ENCODE peak calls at places on chromosomes 5 and 9, in eight cellular contexts. X is Peyer's patch, M is brain microvascular endothelial cell, D is HepG2, H is body of pancreas, Y is IMR-90, S is fibroblast of villous mesenchyme, L is stomach. C is an unnamed sample.

GRCh38 chr9:33415152-33416038 is 13.0 kb upstream of the AQP7 start:
- DNase-seq in Y (peak; percentile 22), S (peak; percentile 48), L (peak; percentile 93), H (peak; percentile 90), M (peak; percentile 35), D (peak; percentile 99), X (peak; percentile 92), C (peak; percentile 99)

GRCh38 chr9:4674783-4675182 is 4.6 kb upstream of the CDC37L1 start:
- DNase-seq in X (no peak), M (no peak), L (no peak), D (peak; percentile 34), H (no peak), Y (peak; percentile 95), S (peak; percentile 93), C (no peak)

GRCh38 chr9:92151691-92152393 is 36.6 kb upstream of the SPTLC1 start:
- DNase-seq in X (no peak), D (no peak), Y (peak; percentile 84), L (no peak), H (peak; percentile 56), S (peak; percentile 62), M (peak; percentile 87), C (peak; percentile 95)

GRCh38 chr5:151663617-151664322 is 22.9 kb downstream of the SPARC start:
- DNase-seq in H (peak; percentile 12), M (no peak), D (no peak), X (no peak), Y (no peak), L (no peak), S (peak; percentile 44), C (peak; percentile 36)

GRCh38 chr5:111853748-111854147 is 96.8 kb upstream of the NREP start:
- DNase-seq in L (no peak), M (no peak), H (no peak), X (no peak), D (no peak), S (peak; percentile 52), Y (peak; percentile 62), C (no peak)

GRCh38 chr9:133584559-133585476 is 24.4 kb downstream of the FAM163B start:
- DNase-seq in D (no peak), S (no peak), Y (no peak), X (no peak), L (no peak), M (no peak), H (no peak), C (no peak)

GRCh38 chr5:179819296-179820126 is 1.2 kb upstream of the SQSTM1 start:
- DNase-seq in M (peak; percentile 48), H (peak; percentile 83), L (peak; percentile 77), X (peak; percentile 82), Y (peak; percentile 77), D (peak; percentile 82), S (peak; percentile 83), C (no peak)

GRCh38 chr5:9971301-9971700 is 278.4 kb downstream of the ATPSCKMT start:
- DNase-seq in S (no peak), M (no peak), D (no peak), X (no peak), Y (no peak), L (no peak), H (no peak), C (no peak)

GRCh38 chr5:66882592-66883227 is 286.5 kb downstream of the MAST4 start:
- DNase-seq in D (no peak), H (no peak), M (peak; percentile 63), S (no peak), X (no peak), L (no peak), Y (peak; percentile 72), C (no peak)

GRCh38 chr9:20119566-20119965 is 330.7 kb upstream of the SLC24A2 start:
- DNase-seq in Y (no peak), L (no peak), X (no peak), M (no peak), S (no peak), D (no peak), H (no peak), C (peak; percentile 17)

GRCh38 chr9:132182609-132183073 is 20.8 kb downstream of the NTNG2 start:
- DNase-seq in S (no peak), X (peak; percentile 22), L (no peak), M (no peak), Y (no peak), H (no peak), D (no peak), C (no peak)

GRCh38 chr9:9631302-9631701 is 981.5 kb downstream of the PTPRD start:
- DNase-seq in L (no peak), Y (no peak), S (no peak), X (no peak), H (no peak), M (no peak), D (no peak), C (no peak)

GRCh38 chr5:12392246-12392645 is 488.0 kb upstream of the CTNND2 start:
- DNase-seq in S (no peak), X (no peak), D (no peak), Y (no peak), H (no peak), L (no peak), M (no peak), C (no peak)

GRCh38 chr5:134503088-134503936 is 22.2 kb upstream of the JADE2 start:
- DNase-seq in L (peak; percentile 56), M (peak; percentile 98), S (peak; percentile 96), D (peak; percentile 93), X (peak; percentile 58), H (peak; percentile 53), Y (peak; percentile 99), C (no peak)

GRCh38 chr9:127755558-127756060 is 20.5 kb upstream of the TOR2A start:
- DNase-seq in M (no peak), H (no peak), L (no peak), S (no peak), D (no peak), Y (no peak), X (no peak), C (no peak)

GRCh38 chr5:76303917-76304316 is 99.2 kb upstream of the IQGAP2 start:
- DNase-seq in S (no peak), X (peak; percentile 78), H (peak; percentile 25), D (no peak), L (peak; percentile 42), Y (no peak), M (no peak), C (no peak)

DNA sequence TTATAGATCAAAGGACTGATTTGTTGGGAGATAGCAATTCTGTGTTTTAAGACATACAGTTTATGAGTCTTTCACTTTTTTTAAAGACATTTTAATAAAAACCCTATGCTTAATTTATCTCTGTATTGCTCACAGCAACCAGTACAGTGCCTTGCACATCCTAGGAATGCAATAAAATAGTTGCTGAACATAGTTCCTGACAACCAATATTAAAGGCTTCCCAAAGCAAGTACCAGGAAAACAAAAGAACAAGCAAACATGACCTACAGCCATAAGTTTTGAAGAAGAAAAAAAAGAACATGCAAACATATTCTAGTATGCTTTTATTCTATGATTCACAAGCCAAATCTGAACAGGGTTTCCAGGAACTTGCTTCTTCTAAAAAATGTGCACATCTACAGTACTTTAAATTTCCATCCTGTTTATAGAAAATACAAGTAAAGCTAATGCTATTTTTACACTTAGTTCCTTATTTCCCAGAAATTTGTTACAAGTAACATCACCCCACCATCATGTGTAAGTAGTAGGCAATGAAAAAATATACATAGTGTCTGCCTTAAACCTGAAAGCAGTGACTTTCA is 4.5 kb downstream of the CEMIP2 start:
- DNase-seq in S (peak; percentile 50), H (no peak), Y (no peak), X (no peak), D (no peak), L (no peak), M (no peak), C (no peak)
- H3K4me3 ChIP-seq in S (no peak overlapping the region), H (no peak overlapping the region), Y (no peak overlapping the region), X (no peak overlapping the region), D (peak overlapping the region; percentile 99), L (peak overlapping the region; percentile 79), M (no peak overlapping the region), C (no peak overlapping the region)

DNA sequence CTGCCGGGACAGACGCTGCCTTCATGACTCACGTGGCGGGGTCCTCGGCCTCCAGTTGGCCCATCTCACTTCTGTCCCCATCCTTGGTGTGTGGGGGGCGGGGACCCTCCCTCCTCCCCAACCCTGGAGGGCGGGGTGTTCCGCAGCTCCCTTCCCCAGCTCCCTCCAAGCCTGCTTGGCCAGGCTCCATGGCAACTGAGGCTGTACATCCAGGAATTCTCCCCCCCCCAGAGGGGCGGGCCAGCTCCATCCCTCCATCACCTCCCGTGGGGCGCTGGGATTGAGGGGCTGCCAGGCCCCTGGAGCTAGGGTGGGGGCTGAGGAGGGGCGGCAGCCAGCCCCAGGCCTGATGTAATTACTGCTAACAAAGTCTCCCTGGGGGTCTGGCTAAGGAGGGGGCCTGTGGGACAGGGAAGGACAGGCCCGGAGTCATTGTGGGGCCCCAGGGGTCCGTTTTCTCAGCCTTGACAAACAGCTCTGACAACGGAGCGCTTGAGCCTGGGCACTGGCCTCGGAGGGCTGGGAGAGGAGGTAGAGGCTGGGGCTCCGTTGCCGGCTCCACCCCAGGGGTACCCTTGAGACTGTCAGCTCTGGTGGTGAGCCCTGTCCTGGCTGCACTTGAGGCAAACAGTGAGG is 8.0 kb downstream of the DIPK1B start:
- DNase-seq in S (no peak), H (no peak), Y (no peak), M (no peak), X (no peak), L (no peak), D (no peak), C (no peak)
- TF ChIP-seq CTCF in S (no peak), H (no peak), Y (no peak), M (no peak), X (no peak), L (no peak), D (no peak), C (no peak)

DNA sequence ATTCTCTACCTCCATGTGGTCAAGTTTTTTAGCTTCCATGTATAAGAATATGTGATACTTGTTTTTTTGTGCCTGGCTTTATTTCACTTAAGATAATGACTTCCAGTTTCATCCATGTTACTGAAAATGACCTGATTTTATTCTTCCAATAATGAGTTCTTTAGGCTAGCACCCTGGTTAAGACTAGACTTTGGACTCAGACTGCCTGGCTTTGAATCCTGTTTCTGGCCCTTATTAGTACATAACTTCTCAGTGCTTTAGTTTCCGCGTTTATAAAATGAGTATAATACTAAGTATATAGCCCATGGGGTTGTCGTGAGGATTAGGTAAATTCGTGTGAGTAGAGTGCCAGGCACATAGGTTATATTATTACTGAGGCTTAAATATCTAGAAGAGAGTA is 18.5 kb downstream of the KIAA1958 start:
- DNase-seq in L (no peak), D (peak; percentile 20), X (no peak), H (no peak), M (no peak), S (no peak), Y (no peak), C (no peak)
- H3K4me3 ChIP-seq in L (no peak overlapping the region), D (no peak overlapping the region), X (no peak overlapping the region), H (no peak overlapping the region), M (no peak overlapping the region), S (no peak overlapping the region), Y (no peak overlapping the region), C (no peak overlapping the region)

DNA sequence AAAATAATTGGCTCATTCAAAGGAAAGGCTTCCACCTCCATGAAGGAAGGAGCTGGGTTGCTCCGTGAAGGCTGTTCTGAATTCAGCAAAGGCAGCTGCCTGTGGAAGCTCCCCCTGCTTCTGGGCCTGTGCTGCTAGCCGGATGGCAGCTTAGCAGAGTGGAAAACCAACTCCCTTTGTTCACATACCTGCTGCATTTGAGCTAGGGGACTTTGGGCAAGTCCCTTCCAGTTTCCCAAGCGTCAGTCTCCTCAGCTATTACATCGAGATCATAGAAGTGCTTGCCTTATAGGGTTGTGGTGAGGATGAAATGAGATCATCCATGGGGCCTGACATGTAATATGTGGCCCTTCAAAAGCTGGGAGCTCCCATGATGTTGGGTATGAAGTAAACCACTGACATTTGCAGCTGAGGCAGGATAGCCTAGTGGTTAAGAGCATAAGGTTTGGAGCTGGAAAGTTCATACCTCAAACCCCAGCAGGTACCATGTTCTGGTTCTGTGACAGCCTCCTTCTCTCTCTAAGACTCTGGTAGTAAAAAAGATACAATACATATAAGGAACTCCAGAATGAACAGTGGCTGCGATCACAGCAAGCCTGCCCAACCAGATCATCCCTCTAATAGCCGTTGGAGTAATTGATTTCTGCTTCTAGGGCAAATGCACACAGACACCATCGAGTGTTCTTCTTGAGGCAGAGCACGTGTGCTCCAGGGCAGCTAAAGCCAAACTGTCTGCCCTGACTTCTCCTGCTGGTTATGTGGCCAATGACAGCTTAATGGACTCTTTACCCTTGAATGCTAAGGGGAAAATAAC is 11.0 kb upstream of the DENND1A start:
- DNase-seq in Y (no peak), S (no peak), X (no peak), L (no peak), M (no peak), H (no peak), D (peak; percentile 21), C (no peak)
- TF ChIP-seq CTCF in Y (no peak), S (no peak), X (no peak), L (no peak), M (no peak), H (no peak), D (no peak), C (no peak)